ENCODE peak calls at places on chromosomes 16 and 17, in ten cellular contexts. T is T-helper 1 cell, P is WTC11, C is iPS-NIHi11, U is pons, Q is fibroblast of gingiva, V is GM04504, F is PC-3, A is NCI-H1092 treated with DMSO at 0.1 percent for 48 hours, Y is memory B cell. J is an unnamed sample.

GRCh38 chr16:30834130-30834740 is 47.2 kb upstream of the ZNF629 start:
- DNase-seq in Y (no peak), C (no peak), A (no peak), F (no peak), Q (no peak), T (no peak), V (no peak), P (no peak), U (no peak), J (no peak)

GRCh38 chr17:79671387-79671752 is 59.4 kb upstream of the ENPP7 start:
- DNase-seq in A (peak), P (no peak), Y (no peak), T (no peak), Q (no peak), V (no peak), U (no peak), F (no peak), C (peak), J (no peak)

GRCh38 chr17:49069585-49070273 is 62.8 kb upstream of the B4GALNT2 start:
- DNase-seq in Q (no peak), U (no peak), P (no peak), F (peak), T (no peak), Y (no peak), V (no peak), A (no peak), C (no peak), J (no peak)

GRCh38 chr16:86142801-86143236 is 243.9 kb downstream of the IRF8 start:
- DNase-seq in V (no peak), F (no peak), Q (peak), A (no peak), U (no peak), C (no peak), Y (no peak), P (no peak), T (no peak), J (no peak)

GRCh38 chr17:50311112-50311460 is 34.8 kb upstream of the XYLT2 start:
- DNase-seq in F (no peak), T (no peak), C (no peak), Y (no peak), V (no peak), Q (no peak), U (no peak), A (no peak), P (no peak), J (no peak)

GRCh38 chr17:1108560-1108809 is 71.3 kb downstream of the ABR start:
- DNase-seq in Q (no peak), Y (no peak), P (peak), F (no peak), C (peak), T (no peak), U (no peak), A (peak), V (no peak), J (no peak)

GRCh38 chr17:79438936-79439335 is 171.9 kb downstream of the RBFOX3 start:
- DNase-seq in F (no peak), V (no peak), Q (no peak), U (no peak), A (no peak), Y (no peak), T (no peak), C (no peak), P (no peak), J (no peak)

GRCh38 chr16:81567987-81568748 is 123.6 kb downstream of the CMIP start:
- DNase-seq in Y (no peak), T (no peak), U (no peak), P (no peak), Q (peak), F (peak), V (no peak), C (no peak), A (no peak), J (no peak)

GRCh38 chr17:62807812-62808575 is at the start of gene MARCHF10:
- DNase-seq in U (no peak), Q (no peak), T (no peak), P (peak), A (peak), C (peak), V (no peak), Y (peak), F (peak), J (no peak)

GRCh38 chr17:43849116-43849515 is 2.1 kb downstream of the CD300LG start:
- DNase-seq in U (no peak), F (no peak), T (no peak), Y (no peak), Q (no peak), V (no peak), C (no peak), A (no peak), P (no peak), J (no peak)

GRCh38 chr17:10036511-10037061 is 131.5 kb upstream of the RCVRN start:
- DNase-seq in A (no peak), C (no peak), T (no peak), P (no peak), Q (no peak), Y (no peak), V (no peak), U (peak), F (no peak), J (no peak)

J was measured in smooth muscle cell of the brain vasculature.